ENCODE peak calls at places on chromosomes 12 and 14, in four cellular contexts. G is HCT116; J is stimulated activated naive CD4-positive, alpha-beta T cell; W is kidney tubule cell. V is an unnamed sample.
A peak's percentile ranks its signal among the peaks of the same experiment; 100 is the strongest.

GRCh38 chr12:27176765-27177164 is 67.3 kb upstream of the STK38L start:
- DNase-seq in G (no peak), J (no peak), W (peak; percentile 54), V (peak; percentile 84)

GRCh38 chr14:55446833-55447232 is 6.4 kb upstream of the TBPL2 start:
- DNase-seq in G (peak; percentile 69), J (no peak), W (peak; percentile 92), V (peak; percentile 79)

GRCh38 chr14:58571256-58571655 is 66.5 kb upstream of the DACT1 start:
- DNase-seq in G (no peak), J (no peak), W (no peak), V (no peak)

GRCh38 chr14:58398895-58399294 is 3.2 kb downstream of the TOMM20L start:
- DNase-seq in G (no peak), J (no peak), W (no peak), V (no peak)

GRCh38 chr12:47577213-47577612 is 128.6 kb downstream of the RPAP3 start:
- DNase-seq in G (no peak), J (no peak), W (no peak), V (no peak)

GRCh38 chr12:94180558-94181296 is 32.4 kb downstream of the PLXNC1 start:
- DNase-seq in G (no peak), J (no peak), W (no peak), V (peak; percentile 69)

GRCh38 chr14:81506512-81506911 is 27.1 kb downstream of the SEL1L start:
- DNase-seq in G (no peak), J (no peak), W (no peak), V (no peak)

GRCh38 chr12:51171884-51172514 is 936 bp downstream of the TFCP2 start:
- DNase-seq in G (no peak), J (no peak), W (peak; percentile 49), V (peak; percentile 25)

GRCh38 chr14:61615743-61616523 is 79.4 kb upstream of the HIF1A start:
- DNase-seq in G (no peak), J (no peak), W (peak; percentile 83), V (no peak)

GRCh38 chr12:104957388-104958008 is 592 bp downstream of the SLC41A2 start:
- DNase-seq in G (no peak), J (no peak), W (peak; percentile 39), V (no peak)

GRCh38 chr12:21559855-21560569 is 33.9 kb downstream of the SPX start:
- DNase-seq in G (no peak), J (no peak), W (peak; percentile 51), V (peak; percentile 46)

GRCh38 chr14:26594756-26595545 is 2.9 kb downstream of the NOVA1 start:
- DNase-seq in G (no peak), J (no peak), W (no peak), V (no peak)

GRCh38 chr14:75223664-75224154 is 47.3 kb upstream of the TMED10 start:
- DNase-seq in G (no peak), J (no peak), W (no peak), V (no peak)

GRCh38 chr14:91063119-91063518 is 2.7 kb upstream of the RPS6KA5 start:
- DNase-seq in G (no peak), J (no peak), W (peak; percentile 53), V (peak; percentile 19)

GRCh38 chr12:117685115-117685926 is 283.5 kb downstream of the KSR2 start:
- DNase-seq in G (no peak), J (no peak), W (peak; percentile 98), V (no peak)

GRCh38 chr12:66144796-66145754 is 14.5 kb upstream of the LLPH start:
- DNase-seq in G (peak; percentile 52), J (no peak), W (peak; percentile 80), V (peak; percentile 55)

GRCh38 chr12:94271351-94271750 is 123.0 kb downstream of the PLXNC1 start:
- DNase-seq in G (no peak), J (no peak), W (peak; percentile 61), V (no peak)

GRCh38 chr12:30877110-30877875 is 49.3 kb upstream of the TSPAN11 start:
- DNase-seq in G (no peak), J (no peak), W (peak; percentile 46), V (no peak)

GRCh38 chr14:95222870-95223398 is 65.6 kb upstream of the DICER1 start:
- DNase-seq in G (no peak), J (no peak), W (peak; percentile 51), V (peak; percentile 20)

GRCh38 chr12:57832966-57833365 is 13.6 kb downstream of the CTDSP2 start:
- DNase-seq in G (no peak), J (no peak), W (peak; percentile 68), V (no peak)

GRCh38 chr12:64107776-64108175 is 114.3 kb downstream of the KICS2 start:
- DNase-seq in G (no peak), J (no peak), W (no peak), V (no peak)

GRCh38 chr12:76909290-76909689 is 30.5 kb upstream of the CSRP2 start:
- DNase-seq in G (no peak), J (no peak), W (no peak), V (no peak)

GRCh38 chr12:66497000-66497897 is 181.6 kb downstream of the GRIP1 start:
- DNase-seq in G (no peak), J (no peak), W (no peak), V (peak; percentile 39)

GRCh38 chr14:58752782-58753181 is 115.0 kb downstream of the DACT1 start:
- DNase-seq in G (no peak), J (no peak), W (peak; percentile 69), V (peak; percentile 53)

GRCh38 chr12:90079811-90080210 is 371.2 kb upstream of the ATP2B1 start:
- DNase-seq in G (no peak), J (no peak), W (no peak), V (no peak)

GRCh38 chr14:49767473-49768300 is at the start of gene KLHDC2:
- DNase-seq in G (peak; percentile 59), J (peak; percentile 82), W (peak; percentile 92), V (peak; percentile 84)

GRCh38 chr14:64191756-64192155 is 102.4 kb downstream of the ESR2 start:
- DNase-seq in G (no peak), J (no peak), W (peak; percentile 82), V (peak; percentile 71)

GRCh38 chr12:94109154-94109553 is 39.2 kb upstream of the PLXNC1 start:
- DNase-seq in G (no peak), J (no peak), W (peak; percentile 33), V (peak; percentile 11)

GRCh38 chr12:58745348-58746125 is 174.8 kb downstream of the LRIG3 start:
- DNase-seq in G (no peak), J (no peak), W (no peak), V (no peak)

GRCh38 chr12:81077686-81078441 is at the start of gene ACSS3:
- DNase-seq in G (no peak), J (no peak), W (peak; percentile 47), V (no peak)

GRCh38 chr14:99395904-99396530 is 84.6 kb downstream of the SETD3 start:
- DNase-seq in G (peak; percentile 7), J (no peak), W (peak; percentile 64), V (peak; percentile 43)

GRCh38 chr12:92759634-92760268 is 57.0 kb downstream of the PLEKHG7 start:
- DNase-seq in G (peak; percentile 77), J (no peak), W (peak; percentile 92), V (peak; percentile 87)

GRCh38 chr12:103882861-103883596 is 42.0 kb upstream of the NT5DC3 start:
- DNase-seq in G (no peak), J (no peak), W (peak; percentile 51), V (peak; percentile 80)

V was measured in mammary epithelial cell.